ENCODE peak calls at places on chromosomes 4 and X, in five cellular contexts. F is HT1080, O is GM13976, N is frontal cortex, M is NCI-H774. C is an unnamed sample.

GRCh38 chr4:6085028-6085942 is 67.1 kb upstream of the C4orf50 start:
- DNase-seq in O (no peak), N (no peak), M (no peak), F (no peak), C (no peak)

GRCh38 chr4:112897548-112897947 is 151.9 kb upstream of the ANK2 start:
- DNase-seq in O (no peak), F (no peak), M (no peak), N (no peak), C (no peak)

GRCh38 chr4:145179201-145179860 is 1.1 kb downstream of the OTUD4 start:
- DNase-seq in N (peak), M (peak), O (peak), F (peak), C (peak)

GRCh38 chrX:54248309-54248708 is 65.3 kb upstream of the FAM120C start:
- DNase-seq in F (peak), O (peak), N (no peak), M (no peak), C (no peak)

GRCh38 chr4:128854433-128854832 is 44.9 kb downstream of the JADE1 start:
- DNase-seq in F (no peak), M (no peak), O (peak), N (no peak), C (peak)

GRCh38 chrX:5876984-5877655 is 351.5 kb downstream of the NLGN4X start:
- DNase-seq in M (no peak), F (no peak), O (peak), N (no peak), C (no peak)

GRCh38 chr4:151313306-151314028 is 11.9 kb downstream of the SH3D19 start:
- DNase-seq in O (no peak), N (no peak), M (no peak), F (no peak), C (no peak)

GRCh38 chr4:82419451-82419850 is 10.8 kb downstream of the HNRNPDL start:
- DNase-seq in F (no peak), N (no peak), M (no peak), O (no peak), C (no peak)

GRCh38 chrX:24166078-24166477 is 16.5 kb downstream of the ZFX start:
- DNase-seq in O (no peak), F (no peak), N (no peak), M (no peak), C (no peak)

GRCh38 chrX:53383376-53384087 is 38.9 kb downstream of the SMC1A start:
- DNase-seq in N (no peak), M (no peak), F (no peak), O (no peak), C (no peak)

GRCh38 chr4:124334119-124334518 is 378.4 kb downstream of the ANKRD50 start:
- DNase-seq in F (peak), O (peak), N (no peak), M (no peak), C (no peak)

GRCh38 chrX:152530967-152531366 is 79.9 kb upstream of the GABRA3 start:
- DNase-seq in F (no peak), M (no peak), O (no peak), N (no peak), C (no peak)

GRCh38 chr4:115453416-115453815 is 340.0 kb upstream of the NDST4 start:
- DNase-seq in O (no peak), M (no peak), F (no peak), N (no peak), C (no peak)

GRCh38 chr4:704198-704891 is 1.3 kb upstream of the PCGF3 start:
- DNase-seq in F (no peak), O (no peak), N (no peak), M (no peak), C (no peak)

GRCh38 chrX:149504226-149504914 is 736 bp downstream of the IDS start:
- DNase-seq in F (peak), N (no peak), M (no peak), O (peak), C (peak)

GRCh38 chrX:100368167-100368566 is 41.9 kb downstream of the PCDH19 start:
- DNase-seq in F (no peak), N (no peak), M (no peak), O (peak), C (no peak)